ENCODE peak calls at places on chromosomes 2 and 18, in ten cellular contexts. T, F, W, N, V, B, D, O, E and Z are unnamed samples.
A peak's percentile ranks its signal among the peaks of the same experiment; 100 is the strongest.

GRCh38 chr2:72619622-72620021 is 206.2 kb downstream of the EXOC6B start:
- DNase-seq in N (no peak), V (no peak), T (no peak), W (no peak), B (no peak), E (no peak), D (no peak), O (peak; percentile 26), F (no peak), Z (no peak)

GRCh38 chr2:69509011-69509749 is 71.9 kb upstream of the NFU1 start:
- DNase-seq in D (no peak), V (no peak), T (no peak), W (no peak), N (no peak), E (no peak), F (no peak), B (no peak), O (no peak), Z (no peak)

GRCh38 chr2:188598551-188598950 is 306.9 kb downstream of the GULP1 start:
- DNase-seq in O (peak; percentile 54), N (no peak), W (no peak), V (peak; percentile 18), F (no peak), D (no peak), E (no peak), T (no peak), B (no peak), Z (no peak)

GRCh38 chr2:98403878-98404277 is 40.8 kb upstream of the INPP4A start:
- DNase-seq in W (no peak), E (no peak), T (no peak), F (no peak), O (no peak), N (no peak), B (no peak), V (no peak), D (no peak), Z (no peak)

GRCh38 chr2:170824526-170825015 is 7.9 kb downstream of the GAD1 start:
- DNase-seq in T (no peak), B (no peak), O (no peak), E (no peak), D (no peak), W (no peak), V (no peak), N (no peak), F (no peak), Z (no peak)

GRCh38 chr2:101820519-101820918 is 123.0 kb downstream of the MAP4K4 start:
- DNase-seq in D (no peak), W (peak; percentile 61), O (peak; percentile 88), E (no peak), F (no peak), V (peak; percentile 83), B (no peak), N (peak; percentile 72), T (no peak), Z (no peak)

GRCh38 chr2:150424361-150424760 is 63.1 kb downstream of the RND3 start:
- DNase-seq in T (no peak), D (no peak), W (no peak), E (no peak), O (no peak), B (no peak), V (no peak), F (no peak), N (no peak), Z (no peak)

GRCh38 chr2:47618272-47618552 is 164.7 kb upstream of the MSH6 start:
- DNase-seq in W (no peak), T (no peak), F (no peak), B (no peak), O (no peak), D (no peak), E (no peak), N (no peak), V (no peak), Z (no peak)

GRCh38 chr2:58633576-58634365 is 392.6 kb upstream of the FANCL start:
- DNase-seq in N (no peak), T (no peak), E (peak; percentile 12), B (no peak), V (no peak), W (no peak), D (no peak), F (no peak), O (peak; percentile 81), Z (no peak)

GRCh38 chr2:119545076-119545475 is 827 bp downstream of the CFAP221 start:
- DNase-seq in T (no peak), N (no peak), F (no peak), B (no peak), D (no peak), W (no peak), O (no peak), V (no peak), E (no peak), Z (no peak)

GRCh38 chr2:42117923-42118758 is 51.0 kb upstream of the EML4 start:
- DNase-seq in B (peak; percentile 53), E (no peak), N (no peak), T (no peak), F (no peak), O (peak; percentile 58), V (peak; percentile 85), D (no peak), W (no peak), Z (no peak)

GRCh38 chr18:79882522-79883241 is 68.8 kb downstream of the SLC66A2 start:
- DNase-seq in T (no peak), E (no peak), N (no peak), W (peak; percentile 37), V (no peak), O (no peak), B (no peak), D (no peak), F (no peak), Z (no peak)

GRCh38 chr18:70310560-70311320 is 21.9 kb downstream of the SOCS6 start:
- DNase-seq in F (no peak), B (no peak), T (no peak), N (peak; percentile 21), D (no peak), W (no peak), V (no peak), O (no peak), E (no peak), Z (no peak)

GRCh38 chr2:203360833-203361430 is 32.7 kb downstream of the ABI2 start:
- DNase-seq in W (no peak), F (no peak), V (no peak), O (no peak), E (no peak), B (no peak), D (peak; percentile 8), N (peak; percentile 71), T (no peak), Z (no peak)

GRCh38 chr2:83160571-83160970 is 1298.5 kb downstream of the SUCLG1 start:
- DNase-seq in B (no peak), E (no peak), W (no peak), N (no peak), O (no peak), V (no peak), T (no peak), F (no peak), D (no peak), Z (no peak)

GRCh38 chr18:65706646-65707045 is 44.2 kb upstream of the CDH7 start:
- DNase-seq in F (no peak), V (no peak), D (no peak), B (no peak), W (no peak), O (no peak), N (no peak), T (no peak), E (no peak), Z (no peak)

GRCh38 chr18:25726278-25726677 is 364.1 kb downstream of the SS18 start:
- DNase-seq in B (no peak), E (no peak), F (peak; percentile 16), T (no peak), N (no peak), W (no peak), D (no peak), V (peak; percentile 59), O (no peak), Z (no peak)

GRCh38 chr2:9423922-9424272 is 443 bp downstream of the CPSF3 start:
- DNase-seq in F (no peak), B (peak; percentile 4), N (no peak), V (peak; percentile 20), E (no peak), W (no peak), D (no peak), T (no peak), O (peak; percentile 59), Z (no peak)

GRCh38 chr2:75429036-75429435 is 131.7 kb downstream of the EVA1A start:
- DNase-seq in T (no peak), B (no peak), D (no peak), E (no peak), F (no peak), W (no peak), N (no peak), O (no peak), V (no peak), Z (no peak)

GRCh38 chr2:120448961-120449421 is 103.1 kb downstream of the INHBB start:
- DNase-seq in O (no peak), N (no peak), B (no peak), E (no peak), T (no peak), D (peak; percentile 74), W (no peak), V (no peak), F (no peak), Z (no peak)

GRCh38 chr2:130186391-130186790 is 4.3 kb downstream of the MZT2B start:
- DNase-seq in T (no peak), W (no peak), O (no peak), F (no peak), D (no peak), N (no peak), V (no peak), E (no peak), B (no peak), Z (no peak)

GRCh38 chr2:73307720-73308119 is 14.4 kb upstream of the EGR4 start:
- DNase-seq in V (no peak), F (no peak), T (no peak), O (no peak), B (no peak), D (peak; percentile 49), E (no peak), W (no peak), N (no peak), Z (no peak)